ENCODE peak calls at places on chromosomes 3 and 15, in six cellular contexts. One of them, this sample, is unnamed.

GRCh38 chr3:77081240-77081661 is 41.4 kb downstream of the ROBO2 start:
- DNase-seq in breast epithelium: no peak
- DNase-seq in right lobe of liver: no peak
- DNase-seq in uterus: no peak
- DNase-seq in RWPE1: peak; percentile 14
- DNase-seq in tibial artery: no peak
- DNase-seq in this sample: peak; percentile 42

GRCh38 chr3:59422312-59422711 is 372.5 kb upstream of the CFAP20DC start:
- DNase-seq in uterus: no peak
- DNase-seq in right lobe of liver: no peak
- DNase-seq in RWPE1: peak; percentile 33
- DNase-seq in tibial artery: no peak
- DNase-seq in breast epithelium: no peak
- DNase-seq in this sample: no peak

GRCh38 chr3:81545572-81545971 is 215.9 kb downstream of the GBE1 start:
- DNase-seq in right lobe of liver: no peak
- DNase-seq in uterus: no peak
- DNase-seq in breast epithelium: no peak
- DNase-seq in RWPE1: no peak
- DNase-seq in tibial artery: no peak
- DNase-seq in this sample: no peak

GRCh38 chr3:177657243-177657642 is 460.0 kb upstream of the TBL1XR1 start:
- DNase-seq in RWPE1: peak; percentile 42
- DNase-seq in right lobe of liver: no peak
- DNase-seq in breast epithelium: no peak
- DNase-seq in uterus: no peak
- DNase-seq in tibial artery: no peak
- DNase-seq in this sample: no peak

GRCh38 chr15:56978898-56979662 is 60.6 kb downstream of the TCF12 start:
- DNase-seq in right lobe of liver: no peak
- DNase-seq in uterus: no peak
- DNase-seq in breast epithelium: no peak
- DNase-seq in tibial artery: no peak
- DNase-seq in RWPE1: peak; percentile 52
- DNase-seq in this sample: no peak

GRCh38 chr15:100588638-100589242 is 13.2 kb downstream of the LINS1 start:
- DNase-seq in tibial artery: no peak
- DNase-seq in right lobe of liver: no peak
- DNase-seq in uterus: no peak
- DNase-seq in RWPE1: no peak
- DNase-seq in breast epithelium: no peak
- DNase-seq in this sample: peak; percentile 9

GRCh38 chr3:58072046-58072445 is 63.8 kb downstream of the FLNB start:
- DNase-seq in tibial artery: no peak
- DNase-seq in right lobe of liver: no peak
- DNase-seq in RWPE1: no peak
- DNase-seq in uterus: no peak
- DNase-seq in breast epithelium: no peak
- DNase-seq in this sample: no peak

GRCh38 chr3:7713724-7714123 is 787.9 kb upstream of the LMCD1 start:
- DNase-seq in RWPE1: no peak
- DNase-seq in tibial artery: no peak
- DNase-seq in breast epithelium: no peak
- DNase-seq in right lobe of liver: no peak
- DNase-seq in uterus: no peak
- DNase-seq in this sample: no peak

GRCh38 chr15:101536166-101536874 is 46.8 kb upstream of the PCSK6 start:
- DNase-seq in RWPE1: no peak
- DNase-seq in right lobe of liver: no peak
- DNase-seq in tibial artery: no peak
- DNase-seq in breast epithelium: no peak
- DNase-seq in uterus: no peak
- DNase-seq in this sample: no peak

GRCh38 chr3:42839616-42840015 is 30.4 kb downstream of the ACKR2 start:
- DNase-seq in right lobe of liver: no peak
- DNase-seq in uterus: no peak
- DNase-seq in RWPE1: peak; percentile 56
- DNase-seq in breast epithelium: no peak
- DNase-seq in tibial artery: peak; percentile 47
- DNase-seq in this sample: peak; percentile 67

GRCh38 chr15:41115088-41115651 is 910 bp downstream of the INO80 start:
- DNase-seq in RWPE1: peak; percentile 17
- DNase-seq in breast epithelium: no peak
- DNase-seq in uterus: no peak
- DNase-seq in tibial artery: no peak
- DNase-seq in right lobe of liver: no peak
- DNase-seq in this sample: peak; percentile 79

GRCh38 chr3:112811150-112811884 is 35.3 kb downstream of the CD200R1L start:
- DNase-seq in right lobe of liver: no peak
- DNase-seq in RWPE1: no peak
- DNase-seq in breast epithelium: no peak
- DNase-seq in tibial artery: peak; percentile 24
- DNase-seq in uterus: peak; percentile 72
- DNase-seq in this sample: no peak

GRCh38 chr3:179404307-179404706 is 47.0 kb downstream of the GNB4 start:
- DNase-seq in uterus: no peak
- DNase-seq in breast epithelium: no peak
- DNase-seq in right lobe of liver: no peak
- DNase-seq in tibial artery: no peak
- DNase-seq in RWPE1: no peak
- DNase-seq in this sample: no peak

GRCh38 chr15:83248151-83248851 is 36.2 kb downstream of the BNC1 start:
- DNase-seq in RWPE1: peak; percentile 39
- DNase-seq in tibial artery: no peak
- DNase-seq in breast epithelium: no peak
- DNase-seq in right lobe of liver: no peak
- DNase-seq in uterus: no peak
- DNase-seq in this sample: peak; percentile 73

GRCh38 chr3:181709537-181710279 is 2.0 kb upstream of the SOX2 start:
- DNase-seq in breast epithelium: no peak
- DNase-seq in right lobe of liver: peak; percentile 75
- DNase-seq in uterus: peak; percentile 55
- DNase-seq in tibial artery: peak; percentile 44
- DNase-seq in RWPE1: peak; percentile 42
- DNase-seq in this sample: peak; percentile 79

GRCh38 chr3:37129871-37130270 is 44.5 kb downstream of the LRRFIP2 start:
- DNase-seq in RWPE1: peak; percentile 41
- DNase-seq in right lobe of liver: no peak
- DNase-seq in uterus: no peak
- DNase-seq in breast epithelium: no peak
- DNase-seq in tibial artery: no peak
- DNase-seq in this sample: no peak
- TF ChIP-seq CTCF in RWPE1: no peak
- TF ChIP-seq CTCF in right lobe of liver: no peak
- TF ChIP-seq CTCF in uterus: no peak
- TF ChIP-seq CTCF in breast epithelium: no peak
- TF ChIP-seq CTCF in tibial artery: no peak
- TF ChIP-seq CTCF in this sample: no peak

GRCh38 chr3:19899264-19899663 is 34.8 kb downstream of the EFHB start:
- DNase-seq in tibial artery: no peak
- DNase-seq in RWPE1: no peak
- DNase-seq in right lobe of liver: no peak
- DNase-seq in uterus: no peak
- DNase-seq in breast epithelium: no peak
- DNase-seq in this sample: no peak

GRCh38 chr3:19901337-19901736 is 32.7 kb downstream of the EFHB start:
- DNase-seq in right lobe of liver: no peak
- DNase-seq in tibial artery: no peak
- DNase-seq in uterus: no peak
- DNase-seq in RWPE1: peak; percentile 1
- DNase-seq in breast epithelium: no peak
- DNase-seq in this sample: peak; percentile 78

GRCh38 chr3:19903649-19904048 is 30.4 kb downstream of the EFHB start:
- DNase-seq in breast epithelium: no peak
- DNase-seq in uterus: no peak
- DNase-seq in tibial artery: no peak
- DNase-seq in RWPE1: no peak
- DNase-seq in right lobe of liver: no peak
- DNase-seq in this sample: no peak

GRCh38 chr3:19901918-19902317 is 32.1 kb downstream of the EFHB start:
- DNase-seq in breast epithelium: no peak
- DNase-seq in right lobe of liver: no peak
- DNase-seq in uterus: no peak
- DNase-seq in RWPE1: peak; percentile 61
- DNase-seq in tibial artery: no peak
- DNase-seq in this sample: peak; percentile 32

GRCh38 chr3:19898725-19899124 is 35.3 kb downstream of the EFHB start:
- DNase-seq in RWPE1: no peak
- DNase-seq in right lobe of liver: no peak
- DNase-seq in tibial artery: no peak
- DNase-seq in uterus: no peak
- DNase-seq in breast epithelium: no peak
- DNase-seq in this sample: no peak
- H3K27ac ChIP-seq in RWPE1: no peak overlapping the region
- H3K27ac ChIP-seq in right lobe of liver: no peak overlapping the region
- H3K27ac ChIP-seq in tibial artery: no peak overlapping the region
- H3K27ac ChIP-seq in uterus: no peak overlapping the region
- H3K27ac ChIP-seq in breast epithelium: no peak overlapping the region
- H3K27ac ChIP-seq in this sample: no peak overlapping the region

GRCh38 chr3:133464573-133464972 is 64.7 kb downstream of the BFSP2 start:
- DNase-seq in uterus: no peak
- DNase-seq in right lobe of liver: no peak
- DNase-seq in breast epithelium: no peak
- DNase-seq in tibial artery: no peak
- DNase-seq in RWPE1: peak; percentile 41
- DNase-seq in this sample: peak; percentile 56
- TF ChIP-seq CTCF in uterus: no peak
- TF ChIP-seq CTCF in right lobe of liver: peak; percentile 23
- TF ChIP-seq CTCF in breast epithelium: no peak
- TF ChIP-seq CTCF in tibial artery: no peak
- TF ChIP-seq CTCF in RWPE1: peak; percentile 20
- TF ChIP-seq CTCF in this sample: no peak

GRCh38 chr3:64163019-64163754 is 62.1 kb downstream of the PRICKLE2 start:
- DNase-seq in breast epithelium: no peak
- DNase-seq in RWPE1: no peak
- DNase-seq in right lobe of liver: no peak
- DNase-seq in tibial artery: no peak
- DNase-seq in uterus: no peak
- DNase-seq in this sample: no peak
- H3K27ac ChIP-seq in breast epithelium: peak overlapping the region; percentile 48
- H3K27ac ChIP-seq in RWPE1: peak overlapping the region; percentile 88
- H3K27ac ChIP-seq in right lobe of liver: no peak overlapping the region
- H3K27ac ChIP-seq in tibial artery: peak overlapping the region; percentile 23
- H3K27ac ChIP-seq in uterus: peak overlapping the region; percentile 46
- H3K27ac ChIP-seq in this sample: no peak overlapping the region

DNA sequence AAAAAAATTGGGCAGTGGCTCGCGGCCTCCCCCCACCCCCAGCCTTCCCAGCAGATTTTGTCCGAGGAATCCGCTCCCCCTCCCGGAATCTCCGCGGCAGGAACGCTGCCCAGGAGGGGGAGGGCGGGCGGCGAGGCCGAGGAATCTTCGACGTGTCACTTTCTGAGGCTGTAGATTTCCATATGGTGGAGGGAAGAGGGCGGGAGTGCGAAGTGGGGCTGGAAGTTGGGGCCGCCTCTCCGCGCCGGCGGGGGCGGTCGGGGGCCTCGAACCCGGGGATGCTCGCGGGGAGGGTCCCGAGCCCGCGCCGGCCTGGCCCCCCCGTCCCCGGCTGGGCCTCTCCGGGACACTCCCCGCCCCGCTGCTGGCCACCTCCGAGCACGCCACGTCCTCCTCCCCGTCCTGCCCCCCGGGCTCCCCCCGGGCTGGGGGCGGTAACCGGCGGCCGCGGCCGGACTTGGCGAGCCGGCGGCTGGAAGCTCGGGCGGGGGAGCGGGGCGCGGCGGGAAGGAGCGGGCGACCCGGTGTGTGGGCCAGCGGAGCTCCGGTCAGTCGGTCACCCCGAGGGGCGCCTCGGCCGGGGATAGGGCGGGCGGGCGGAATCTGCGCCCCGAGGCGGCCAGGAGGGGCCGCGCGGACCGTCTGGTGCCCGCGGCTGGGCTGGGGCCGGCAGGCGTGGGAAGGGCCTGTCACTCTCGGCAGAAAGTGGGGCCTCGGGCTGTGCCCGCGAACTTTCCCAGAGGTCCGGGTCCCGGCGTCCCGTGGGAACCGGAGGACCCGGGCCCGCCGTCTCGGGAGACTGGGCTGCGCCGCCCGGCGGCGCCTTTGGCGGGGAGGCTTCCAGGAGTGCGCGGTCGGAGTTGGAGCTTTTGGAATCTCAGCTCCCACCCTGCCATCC is 949 bp downstream of the FNDC3B start:
- DNase-seq in RWPE1: peak; percentile 76
- DNase-seq in uterus: peak; percentile 86
- DNase-seq in tibial artery: peak; percentile 82
- DNase-seq in breast epithelium: peak; percentile 74
- DNase-seq in right lobe of liver: peak; percentile 92
- DNase-seq in this sample: peak; percentile 81
- TF ChIP-seq CTCF in RWPE1: peak; percentile 8
- TF ChIP-seq CTCF in uterus: peak; percentile 12
- TF ChIP-seq CTCF in tibial artery: no peak
- TF ChIP-seq CTCF in breast epithelium: peak; percentile 19
- TF ChIP-seq CTCF in right lobe of liver: peak; percentile 34
- TF ChIP-seq CTCF in this sample: peak; percentile 41

This sample was measured in A673.